ENCODE peak calls at places on chromosomes 4 and X, in eight cellular contexts. One of them, this sample, is unnamed.

GRCh38 chrX:42220083-42220482 is 296.7 kb upstream of the CASK start:
- DNase-seq in epithelial cell of esophagus: no peak
- DNase-seq in GM23338: no peak
- DNase-seq in right atrium auricular region: no peak
- DNase-seq in cardiac fibroblast: no peak
- DNase-seq in AG04450: no peak
- DNase-seq in astrocyte: no peak
- DNase-seq in upper lobe of right lung: no peak
- DNase-seq in this sample: no peak

GRCh38 chr4:119692001-119692400 is 63.4 kb upstream of the PDE5A start:
- DNase-seq in AG04450: no peak
- DNase-seq in astrocyte: peak
- DNase-seq in cardiac fibroblast: peak
- DNase-seq in right atrium auricular region: no peak
- DNase-seq in GM23338: no peak
- DNase-seq in upper lobe of right lung: no peak
- DNase-seq in epithelial cell of esophagus: peak
- DNase-seq in this sample: peak

GRCh38 chr4:85491527-85491926 is 16.6 kb downstream of the ARHGAP24 start:
- DNase-seq in upper lobe of right lung: no peak
- DNase-seq in astrocyte: no peak
- DNase-seq in cardiac fibroblast: no peak
- DNase-seq in GM23338: no peak
- DNase-seq in epithelial cell of esophagus: no peak
- DNase-seq in AG04450: no peak
- DNase-seq in right atrium auricular region: no peak
- DNase-seq in this sample: no peak

GRCh38 chr4:130849985-130850632 is 1754.2 kb downstream of the C4orf33 start:
- DNase-seq in AG04450: no peak
- DNase-seq in epithelial cell of esophagus: peak
- DNase-seq in GM23338: no peak
- DNase-seq in cardiac fibroblast: no peak
- DNase-seq in astrocyte: peak
- DNase-seq in upper lobe of right lung: no peak
- DNase-seq in right atrium auricular region: no peak
- DNase-seq in this sample: no peak

GRCh38 chrX:95754411-95754810 is 930.2 kb upstream of the DIAPH2 start:
- DNase-seq in GM23338: no peak
- DNase-seq in AG04450: no peak
- DNase-seq in epithelial cell of esophagus: peak
- DNase-seq in astrocyte: no peak
- DNase-seq in cardiac fibroblast: peak
- DNase-seq in upper lobe of right lung: no peak
- DNase-seq in right atrium auricular region: no peak
- DNase-seq in this sample: no peak

GRCh38 chrX:6550999-6551398 is 16.1 kb upstream of the VCX3A start:
- DNase-seq in epithelial cell of esophagus: no peak
- DNase-seq in AG04450: no peak
- DNase-seq in upper lobe of right lung: no peak
- DNase-seq in cardiac fibroblast: no peak
- DNase-seq in right atrium auricular region: no peak
- DNase-seq in astrocyte: no peak
- DNase-seq in GM23338: no peak
- DNase-seq in this sample: no peak

GRCh38 chrX:85020216-85020615 is 16.5 kb downstream of the APOOL start:
- DNase-seq in right atrium auricular region: no peak
- DNase-seq in upper lobe of right lung: no peak
- DNase-seq in GM23338: no peak
- DNase-seq in astrocyte: no peak
- DNase-seq in AG04450: no peak
- DNase-seq in cardiac fibroblast: no peak
- DNase-seq in epithelial cell of esophagus: no peak
- DNase-seq in this sample: no peak

GRCh38 chrX:8033175-8033574 is 106.0 kb upstream of the PNPLA4 start:
- DNase-seq in epithelial cell of esophagus: peak
- DNase-seq in right atrium auricular region: no peak
- DNase-seq in cardiac fibroblast: no peak
- DNase-seq in AG04450: no peak
- DNase-seq in astrocyte: no peak
- DNase-seq in GM23338: no peak
- DNase-seq in upper lobe of right lung: no peak
- DNase-seq in this sample: no peak

GRCh38 chr4:77699731-77700210 is 94.2 kb downstream of the CXCL13 start:
- DNase-seq in right atrium auricular region: no peak
- DNase-seq in cardiac fibroblast: peak
- DNase-seq in GM23338: peak
- DNase-seq in epithelial cell of esophagus: peak
- DNase-seq in astrocyte: peak
- DNase-seq in AG04450: peak
- DNase-seq in upper lobe of right lung: no peak
- DNase-seq in this sample: peak

GRCh38 chr4:156475322-156475721 is 496.3 kb downstream of the PDGFC start:
- DNase-seq in AG04450: peak
- DNase-seq in cardiac fibroblast: peak
- DNase-seq in epithelial cell of esophagus: peak
- DNase-seq in astrocyte: peak
- DNase-seq in right atrium auricular region: no peak
- DNase-seq in upper lobe of right lung: no peak
- DNase-seq in GM23338: no peak
- DNase-seq in this sample: peak

GRCh38 chrX:53188763-53189162 is 36.2 kb downstream of the KDM5C start:
- DNase-seq in right atrium auricular region: no peak
- DNase-seq in epithelial cell of esophagus: peak
- DNase-seq in GM23338: no peak
- DNase-seq in AG04450: no peak
- DNase-seq in upper lobe of right lung: no peak
- DNase-seq in cardiac fibroblast: peak
- DNase-seq in astrocyte: no peak
- DNase-seq in this sample: peak

GRCh38 chr4:160485071-160485687 is 1382.3 kb downstream of the RAPGEF2 start:
- DNase-seq in epithelial cell of esophagus: no peak
- DNase-seq in cardiac fibroblast: no peak
- DNase-seq in upper lobe of right lung: no peak
- DNase-seq in GM23338: no peak
- DNase-seq in AG04450: no peak
- DNase-seq in astrocyte: no peak
- DNase-seq in right atrium auricular region: no peak
- DNase-seq in this sample: no peak

GRCh38 chr4:4603067-4603466 is 61.2 kb upstream of the STX18 start:
- DNase-seq in GM23338: no peak
- DNase-seq in cardiac fibroblast: no peak
- DNase-seq in upper lobe of right lung: no peak
- DNase-seq in astrocyte: no peak
- DNase-seq in epithelial cell of esophagus: no peak
- DNase-seq in AG04450: no peak
- DNase-seq in right atrium auricular region: no peak
- DNase-seq in this sample: no peak

GRCh38 chr4:21953653-21954052 is 5.1 kb upstream of the KCNIP4 start:
- DNase-seq in right atrium auricular region: no peak
- DNase-seq in cardiac fibroblast: no peak
- DNase-seq in GM23338: no peak
- DNase-seq in astrocyte: no peak
- DNase-seq in upper lobe of right lung: no peak
- DNase-seq in epithelial cell of esophagus: no peak
- DNase-seq in AG04450: no peak
- DNase-seq in this sample: no peak

GRCh38 chr4:11954093-11954492 is 525.4 kb upstream of the HS3ST1 start:
- DNase-seq in upper lobe of right lung: no peak
- DNase-seq in right atrium auricular region: no peak
- DNase-seq in GM23338: peak
- DNase-seq in astrocyte: no peak
- DNase-seq in cardiac fibroblast: peak
- DNase-seq in epithelial cell of esophagus: peak
- DNase-seq in AG04450: no peak
- DNase-seq in this sample: peak

GRCh38 chr4:159201168-159201567 is 98.3 kb downstream of the RAPGEF2 start:
- DNase-seq in right atrium auricular region: no peak
- DNase-seq in epithelial cell of esophagus: no peak
- DNase-seq in AG04450: no peak
- DNase-seq in cardiac fibroblast: no peak
- DNase-seq in GM23338: no peak
- DNase-seq in astrocyte: no peak
- DNase-seq in upper lobe of right lung: no peak
- DNase-seq in this sample: peak

GRCh38 chr4:15805583-15806517 is 27.7 kb downstream of the CD38 start:
- DNase-seq in AG04450: peak
- DNase-seq in right atrium auricular region: no peak
- DNase-seq in astrocyte: peak
- DNase-seq in epithelial cell of esophagus: peak
- DNase-seq in GM23338: peak
- DNase-seq in upper lobe of right lung: no peak
- DNase-seq in cardiac fibroblast: peak
- DNase-seq in this sample: peak

GRCh38 chr4:152244659-152245058 is 291.2 kb downstream of the FBXW7 start:
- DNase-seq in astrocyte: no peak
- DNase-seq in upper lobe of right lung: no peak
- DNase-seq in cardiac fibroblast: no peak
- DNase-seq in GM23338: no peak
- DNase-seq in AG04450: no peak
- DNase-seq in right atrium auricular region: no peak
- DNase-seq in epithelial cell of esophagus: no peak
- DNase-seq in this sample: no peak
- TF ChIP-seq CTCF in astrocyte: no peak
- TF ChIP-seq CTCF in upper lobe of right lung: no peak
- TF ChIP-seq CTCF in cardiac fibroblast: no peak
- TF ChIP-seq CTCF in GM23338: no peak
- TF ChIP-seq CTCF in AG04450: no peak
- TF ChIP-seq CTCF in right atrium auricular region: no peak
- TF ChIP-seq CTCF in epithelial cell of esophagus: no peak
- TF ChIP-seq CTCF in this sample: no peak

GRCh38 chr4:186190456-186191265 is 706 bp upstream of the CYP4V2 start:
- DNase-seq in astrocyte: peak
- DNase-seq in AG04450: no peak
- DNase-seq in epithelial cell of esophagus: peak
- DNase-seq in cardiac fibroblast: peak
- DNase-seq in right atrium auricular region: peak
- DNase-seq in upper lobe of right lung: peak
- DNase-seq in GM23338: peak
- DNase-seq in this sample: peak

GRCh38 chr4:186192068-186192751 is 843 bp downstream of the CYP4V2 start:
- DNase-seq in AG04450: no peak
- DNase-seq in right atrium auricular region: peak
- DNase-seq in upper lobe of right lung: no peak
- DNase-seq in GM23338: peak
- DNase-seq in astrocyte: peak
- DNase-seq in epithelial cell of esophagus: peak
- DNase-seq in cardiac fibroblast: peak
- DNase-seq in this sample: peak

GRCh38 chr4:186191266-186192067 is at the start of gene CYP4V2:
- DNase-seq in astrocyte: peak
- DNase-seq in epithelial cell of esophagus: peak
- DNase-seq in right atrium auricular region: peak
- DNase-seq in AG04450: peak
- DNase-seq in GM23338: peak
- DNase-seq in cardiac fibroblast: peak
- DNase-seq in upper lobe of right lung: peak
- DNase-seq in this sample: peak

GRCh38 chr4:186188107-186188506 is 3.3 kb upstream of the CYP4V2 start:
- DNase-seq in right atrium auricular region: no peak
- DNase-seq in astrocyte: no peak
- DNase-seq in cardiac fibroblast: no peak
- DNase-seq in AG04450: no peak
- DNase-seq in GM23338: no peak
- DNase-seq in epithelial cell of esophagus: no peak
- DNase-seq in upper lobe of right lung: no peak
- DNase-seq in this sample: no peak

DNA sequence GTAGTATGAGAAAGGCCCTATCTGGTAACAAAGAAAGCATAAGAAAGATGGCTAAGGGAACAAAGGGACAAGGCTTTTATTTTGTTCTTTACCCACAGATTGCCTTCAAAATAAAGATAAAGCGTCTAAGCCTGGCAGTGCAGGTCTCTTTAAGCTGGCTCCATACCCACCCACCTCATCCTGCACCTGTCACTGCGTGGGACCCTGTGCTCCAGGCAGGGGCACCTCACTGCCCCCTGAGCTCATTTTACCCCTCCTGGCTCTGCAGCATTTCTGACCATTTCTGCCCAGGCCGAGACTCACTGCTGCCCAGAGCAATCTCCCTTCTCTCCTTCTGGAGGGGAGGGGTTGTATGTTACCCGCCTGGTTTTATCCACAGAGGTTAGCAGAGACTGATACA is 1.7 kb upstream of the CYP4V2 start:
- DNase-seq in AG04450: no peak
- DNase-seq in GM23338: peak
- DNase-seq in upper lobe of right lung: no peak
- DNase-seq in cardiac fibroblast: no peak
- DNase-seq in astrocyte: no peak
- DNase-seq in epithelial cell of esophagus: no peak
- DNase-seq in right atrium auricular region: no peak
- DNase-seq in this sample: no peak
- H3K4me3 ChIP-seq in AG04450: no peak
- H3K4me3 ChIP-seq in GM23338: peak
- H3K4me3 ChIP-seq in upper lobe of right lung: no peak
- H3K4me3 ChIP-seq in cardiac fibroblast: no peak
- H3K4me3 ChIP-seq in astrocyte: no peak
- H3K4me3 ChIP-seq in epithelial cell of esophagus: no peak
- H3K4me3 ChIP-seq in right atrium auricular region: no peak
- H3K4me3 ChIP-seq in this sample: no peak

DNA sequence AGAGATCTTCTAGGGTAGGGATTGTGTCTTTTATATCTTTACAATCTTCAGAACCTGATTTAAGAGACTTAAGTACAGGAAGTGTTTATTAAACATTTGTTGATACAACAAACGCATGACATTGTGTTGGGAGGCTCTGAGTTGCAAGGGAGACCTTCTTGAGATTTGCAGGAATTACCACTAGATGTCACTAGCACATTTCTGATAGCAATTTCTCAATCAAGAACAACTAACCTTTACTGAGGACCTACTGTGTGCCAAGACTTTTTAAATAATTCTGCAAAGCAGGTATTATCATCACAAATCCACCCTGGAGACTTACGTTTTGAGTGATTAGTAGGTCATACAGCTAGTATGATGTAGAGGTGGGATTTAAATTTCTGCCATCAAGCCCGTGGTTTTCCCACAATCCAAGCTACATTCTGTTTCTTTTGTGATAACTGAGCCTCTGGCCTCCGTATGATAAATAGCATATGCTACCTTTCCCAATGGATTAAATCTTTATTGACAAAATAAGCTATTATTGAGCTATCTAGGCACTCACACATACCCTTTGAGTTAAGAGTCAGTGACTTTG is 986.0 kb downstream of the CCSER1 start:
- DNase-seq in upper lobe of right lung: no peak
- DNase-seq in astrocyte: peak
- DNase-seq in epithelial cell of esophagus: peak
- DNase-seq in right atrium auricular region: no peak
- DNase-seq in GM23338: peak
- DNase-seq in AG04450: no peak
- DNase-seq in cardiac fibroblast: peak
- DNase-seq in this sample: peak
- TF ChIP-seq CTCF in upper lobe of right lung: peak
- TF ChIP-seq CTCF in astrocyte: peak
- TF ChIP-seq CTCF in epithelial cell of esophagus: peak
- TF ChIP-seq CTCF in right atrium auricular region: peak
- TF ChIP-seq CTCF in GM23338: peak
- TF ChIP-seq CTCF in AG04450: peak
- TF ChIP-seq CTCF in cardiac fibroblast: peak
- TF ChIP-seq CTCF in this sample: peak

DNA sequence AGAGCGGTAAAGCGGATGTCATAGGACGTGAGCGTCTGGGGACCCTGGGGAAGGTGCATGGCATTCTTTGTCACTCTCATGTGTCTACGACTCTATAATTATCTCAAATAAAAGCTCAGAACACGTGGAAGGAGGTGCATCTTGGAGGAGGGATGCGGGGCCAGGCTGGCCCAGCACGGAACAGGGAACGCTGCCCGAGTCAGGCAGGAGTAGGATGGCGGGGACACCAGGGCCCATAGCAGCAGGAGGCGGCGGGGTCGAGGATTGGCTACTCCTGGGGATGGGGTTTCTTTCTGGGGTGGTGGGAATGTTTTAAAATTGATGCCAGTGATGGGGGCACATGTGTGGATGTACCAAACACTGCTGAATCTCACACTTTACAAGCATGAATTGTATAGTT is 5.4 kb upstream of the HTRA3 start:
- DNase-seq in epithelial cell of esophagus: no peak
- DNase-seq in GM23338: no peak
- DNase-seq in right atrium auricular region: no peak
- DNase-seq in astrocyte: no peak
- DNase-seq in cardiac fibroblast: no peak
- DNase-seq in upper lobe of right lung: no peak
- DNase-seq in AG04450: no peak
- DNase-seq in this sample: no peak
- H3K4me3 ChIP-seq in epithelial cell of esophagus: no peak
- H3K4me3 ChIP-seq in GM23338: no peak
- H3K4me3 ChIP-seq in right atrium auricular region: no peak
- H3K4me3 ChIP-seq in astrocyte: no peak
- H3K4me3 ChIP-seq in cardiac fibroblast: no peak
- H3K4me3 ChIP-seq in upper lobe of right lung: no peak
- H3K4me3 ChIP-seq in AG04450: no peak
- H3K4me3 ChIP-seq in this sample: no peak